ENCODE peak calls at places on chromosomes 5 and 9, in four cellular contexts. A is stomach, K is tibial nerve, I is HepG2. Q is an unnamed sample.

GRCh38 chr9:13070612-13071595 is 208.6 kb downstream of the MPDZ start:
- DNase-seq in K (no peak), I (no peak), A (no peak), Q (no peak)

GRCh38 chr5:402615-403359 is 40.2 kb upstream of the EXOC3 start:
- DNase-seq in I (no peak), A (no peak), K (no peak), Q (no peak)

GRCh38 chr5:136484808-136485207 is 119.5 kb upstream of the TRPC7 start:
- DNase-seq in K (no peak), I (no peak), A (no peak), Q (no peak)

GRCh38 chr9:93192721-93193372 is 8.9 kb downstream of the WNK2 start:
- DNase-seq in I (no peak), A (no peak), K (no peak), Q (no peak)

GRCh38 chr5:176535101-176535654 is 2.0 kb downstream of the RNF44 start:
- DNase-seq in K (no peak), I (no peak), A (no peak), Q (no peak)

GRCh38 chr5:31664566-31664965 is 25.6 kb downstream of the PDZD2 start:
- DNase-seq in A (no peak), K (no peak), I (peak), Q (no peak)

GRCh38 chr9:130997925-130998595 is 10.9 kb upstream of the LAMC3 start:
- DNase-seq in K (peak), A (peak), I (peak), Q (no peak)

GRCh38 chr5:93621340-93621872 is 38.4 kb downstream of the NR2F1 start:
- DNase-seq in K (peak), I (peak), A (peak), Q (peak)

GRCh38 chr5:145521066-145521465 is 314.1 kb downstream of the PRELID2 start:
- DNase-seq in I (no peak), K (no peak), A (no peak), Q (no peak)

GRCh38 chr9:114607671-114608524 is 3.2 kb upstream of the TMEM268 start:
- DNase-seq in K (no peak), A (no peak), I (no peak), Q (no peak)

GRCh38 chr5:160787247-160787646 is 64.8 kb downstream of the ATP10B start:
- DNase-seq in I (peak), K (no peak), A (peak), Q (no peak)

GRCh38 chr5:95861221-95861857 is 38.8 kb upstream of the GLRX start:
- DNase-seq in K (peak), A (peak), I (peak), Q (peak)

GRCh38 chr9:136722969-136723356 is 10.6 kb downstream of the DIPK1B start:
- DNase-seq in I (no peak), K (no peak), A (no peak), Q (no peak)

GRCh38 chr9:138073408-138073807 is 195.8 kb downstream of the CACNA1B start:
- DNase-seq in A (no peak), I (no peak), K (no peak), Q (no peak)

GRCh38 chr5:170273968-170274710 is 23.4 kb downstream of the LCP2 start:
- DNase-seq in A (peak), K (no peak), I (no peak), Q (no peak)

GRCh38 chr5:33148076-33148501 is 292.7 kb upstream of the TARS1 start:
- DNase-seq in A (no peak), K (peak), I (peak), Q (peak)

GRCh38 chr5:24629798-24630197 is 15.0 kb downstream of the CDH10 start:
- DNase-seq in I (no peak), A (no peak), K (no peak), Q (no peak)

GRCh38 chr9:93875330-93875729 is 79.8 kb downstream of the BARX1 start:
- DNase-seq in A (no peak), I (no peak), K (no peak), Q (no peak)

GRCh38 chr9:98627291-98627690 is 81.4 kb downstream of the GABBR2 start:
- DNase-seq in I (no peak), A (no peak), K (no peak), Q (no peak)

GRCh38 chr9:100111235-100111634 is 12.2 kb downstream of the INVS start:
- DNase-seq in A (peak), K (peak), I (no peak), Q (peak)

GRCh38 chr5:43191740-43192557 is at the start of gene NIM1K:
- DNase-seq in A (peak), K (peak), I (peak), Q (peak)

GRCh38 chr9:19085295-19085694 is 17.4 kb downstream of the HAUS6 start:
- DNase-seq in K (no peak), I (peak), A (no peak), Q (no peak)

GRCh38 chr9:35114921-35115341 is 731 bp downstream of the ATOSB start:
- DNase-seq in A (peak), I (no peak), K (peak), Q (peak)

GRCh38 chr5:172679621-172680212 is 38.7 kb downstream of the NEURL1B start:
- DNase-seq in A (no peak), K (no peak), I (no peak), Q (no peak)

GRCh38 chr9:79221084-79221483 is 350.7 kb upstream of the TLE4 start:
- DNase-seq in I (no peak), A (no peak), K (no peak), Q (no peak)

GRCh38 chr9:110321055-110321454 is 16.6 kb downstream of the TXNDC8 start:
- DNase-seq in A (no peak), K (no peak), I (no peak), Q (no peak)

DNA sequence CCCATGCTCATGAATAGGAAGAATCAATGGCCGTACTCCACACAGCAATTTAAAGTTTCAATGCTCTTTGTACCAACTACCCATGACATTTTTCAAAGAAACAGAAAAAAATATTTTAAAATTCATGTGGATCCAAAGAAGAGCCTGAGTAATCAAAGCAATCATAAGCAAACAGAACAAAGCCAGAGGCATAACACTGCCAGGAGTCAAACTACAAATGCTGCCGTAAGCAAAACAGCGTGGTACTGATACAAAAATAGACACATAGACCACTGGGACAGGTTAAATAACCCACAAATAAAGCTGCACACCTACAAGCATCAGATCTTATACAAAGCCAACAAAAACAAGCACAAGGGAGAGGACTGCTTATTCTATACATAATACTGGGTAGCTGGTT is 107.7 kb downstream of the CHSY3 start:
- DNase-seq in A (no peak), I (no peak), K (no peak), Q (no peak)
- TF ChIP-seq POLR2A in A (no peak), I (no peak), K (no peak), Q (no peak)

GRCh38 chr5:21094619-21095018 is 1106.6 kb upstream of the CDH18 start:
- DNase-seq in A (no peak), K (no peak), I (no peak), Q (no peak)

GRCh38 chr5:21097661-21098060 is 1109.7 kb upstream of the CDH18 start:
- DNase-seq in A (no peak), I (no peak), K (no peak), Q (no peak)
- TF ChIP-seq EP300 in A (no peak), I (no peak), K (no peak), Q (no peak)

DNA sequence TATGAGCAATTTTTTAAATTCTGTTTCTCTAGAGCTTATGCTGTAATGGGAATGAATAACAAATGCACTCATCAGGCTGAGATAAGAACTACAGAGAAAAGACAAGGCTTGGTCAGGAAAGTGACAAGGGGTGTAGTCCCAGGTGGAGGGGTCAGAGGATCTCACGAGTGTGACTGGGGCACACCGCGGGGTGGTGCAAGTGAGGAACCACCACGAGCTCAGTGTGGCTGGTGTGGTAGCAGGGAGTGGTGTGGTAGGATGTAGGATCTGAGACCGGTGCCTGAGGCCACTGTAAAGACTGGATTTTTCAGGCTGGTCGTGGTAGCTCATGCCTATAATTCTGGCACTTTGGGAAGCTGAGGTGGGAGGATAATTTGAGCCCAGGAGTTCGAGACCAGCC is 9.0 kb downstream of the ANXA6 start:
- DNase-seq in A (no peak), I (no peak), K (no peak), Q (no peak)
- H3K27ac ChIP-seq in A (peak), I (no peak), K (no peak), Q (no peak)

DNA sequence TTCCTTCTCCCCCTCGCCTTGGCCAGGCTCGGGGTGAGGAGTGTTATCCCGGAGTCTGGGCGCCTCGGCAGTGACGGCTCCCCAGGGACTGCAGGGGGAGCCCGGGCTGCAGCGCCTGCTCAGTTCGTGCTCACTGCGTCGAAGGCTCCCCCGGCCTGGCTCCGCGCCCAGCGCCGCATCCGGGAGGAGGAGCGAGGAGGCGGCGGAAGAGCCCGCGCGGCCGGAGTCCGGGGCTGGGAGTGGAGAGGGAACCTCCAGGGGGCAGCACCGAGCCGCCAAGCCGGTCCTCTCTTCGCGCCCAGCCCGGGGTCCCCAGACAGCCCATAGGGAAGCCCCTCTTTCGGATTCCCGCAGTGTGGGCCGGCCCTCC is 1.3 kb upstream of the EGR1 start:
- DNase-seq in A (peak), I (peak), K (peak), Q (peak)
- TF ChIP-seq POLR2A in A (no peak), I (no peak), K (peak), Q (peak)

GRCh38 chr5:147925020-147925419 is 18.7 kb upstream of the C5orf46 start:
- DNase-seq in I (no peak), A (no peak), K (no peak), Q (no peak)

GRCh38 chr5:147921134-147921533 is 14.8 kb upstream of the C5orf46 start:
- DNase-seq in K (no peak), A (no peak), I (no peak), Q (no peak)

GRCh38 chr5:147918101-147918500 is 11.8 kb upstream of the C5orf46 start:
- DNase-seq in K (no peak), A (no peak), I (no peak), Q (no peak)

GRCh38 chr5:147918899-147919298 is 12.6 kb upstream of the C5orf46 start:
- DNase-seq in K (no peak), I (no peak), A (no peak), Q (no peak)

DNA sequence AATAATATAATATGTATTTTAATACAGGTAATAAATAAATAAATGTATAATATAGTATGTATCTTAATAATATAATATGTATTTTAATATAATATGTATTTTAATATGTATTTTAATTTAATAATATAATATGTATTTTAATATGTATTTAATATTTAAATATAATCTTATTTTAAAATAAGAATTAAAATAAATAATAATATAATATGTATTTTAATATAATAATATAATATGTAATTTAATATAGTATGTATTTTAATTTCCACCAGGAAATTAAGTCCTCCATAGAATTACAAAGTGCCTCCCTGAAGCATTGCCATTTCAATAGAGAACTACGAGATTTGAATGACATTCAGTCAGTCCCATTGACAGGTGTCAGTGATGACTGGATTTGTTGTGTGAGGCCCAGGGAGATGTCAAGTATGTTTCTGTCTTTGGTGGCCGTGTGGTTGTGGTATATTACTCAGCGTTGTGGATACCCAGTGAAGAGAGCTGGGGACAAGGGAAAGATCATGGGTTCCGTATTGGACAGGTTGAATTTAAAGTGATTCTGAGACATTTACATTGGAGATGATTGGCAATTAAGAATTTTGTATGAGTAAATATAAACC is 14.2 kb upstream of the C5orf46 start:
- DNase-seq in I (no peak), A (no peak), K (no peak), Q (no peak)
- TF ChIP-seq EP300 in I (no peak), A (no peak), K (no peak), Q (no peak)

DNA sequence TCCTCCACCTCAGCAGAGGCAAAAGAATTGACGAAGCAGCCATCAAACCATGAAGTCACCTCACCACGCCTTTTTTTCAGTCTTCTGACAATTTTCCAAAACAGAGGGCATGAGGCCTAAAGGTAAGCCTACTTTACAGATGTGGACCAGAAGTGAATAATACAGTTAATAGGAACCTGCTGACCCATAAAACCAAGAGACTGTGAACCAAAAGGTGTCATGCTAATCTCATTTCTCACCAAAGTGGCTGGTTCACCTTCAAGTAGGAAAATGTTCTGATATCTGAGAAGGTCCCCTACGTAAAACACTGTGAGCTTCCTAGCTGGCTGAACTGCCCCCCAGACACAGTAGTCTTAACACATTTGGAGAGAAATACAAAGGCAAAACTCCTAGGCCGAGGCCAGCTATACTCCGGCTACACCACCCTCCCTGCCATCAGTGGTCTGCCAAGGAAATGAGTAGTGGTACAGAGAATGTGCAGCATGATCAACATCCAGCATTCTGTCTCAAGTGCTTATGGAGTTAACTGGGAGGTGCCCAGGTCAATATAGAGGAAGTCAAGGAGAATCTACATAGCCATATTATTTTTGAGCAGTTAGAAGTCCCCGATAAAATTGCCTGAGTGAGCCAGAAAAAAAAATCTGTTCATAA is 19.3 kb upstream of the F2RL2 start:
- DNase-seq in A (no peak), I (no peak), K (no peak), Q (no peak)
- H3K27ac ChIP-seq in A (no peak), I (no peak), K (no peak), Q (no peak)

GRCh38 chr5:40838076-40838475 is 3.1 kb upstream of the RPL37 start:
- DNase-seq in A (no peak), I (no peak), K (no peak), Q (no peak)

GRCh38 chr5:40833712-40834229 is 1.3 kb downstream of the RPL37 start:
- DNase-seq in A (no peak), I (no peak), K (no peak), Q (no peak)

GRCh38 chr5:40834391-40834848 is 602 bp downstream of the RPL37 start:
- DNase-seq in I (no peak), A (peak), K (peak), Q (peak)

GRCh38 chr5:40832345-40832744 is 2.7 kb downstream of the RPL37 start:
- DNase-seq in K (no peak), A (no peak), I (no peak), Q (no peak)

DNA sequence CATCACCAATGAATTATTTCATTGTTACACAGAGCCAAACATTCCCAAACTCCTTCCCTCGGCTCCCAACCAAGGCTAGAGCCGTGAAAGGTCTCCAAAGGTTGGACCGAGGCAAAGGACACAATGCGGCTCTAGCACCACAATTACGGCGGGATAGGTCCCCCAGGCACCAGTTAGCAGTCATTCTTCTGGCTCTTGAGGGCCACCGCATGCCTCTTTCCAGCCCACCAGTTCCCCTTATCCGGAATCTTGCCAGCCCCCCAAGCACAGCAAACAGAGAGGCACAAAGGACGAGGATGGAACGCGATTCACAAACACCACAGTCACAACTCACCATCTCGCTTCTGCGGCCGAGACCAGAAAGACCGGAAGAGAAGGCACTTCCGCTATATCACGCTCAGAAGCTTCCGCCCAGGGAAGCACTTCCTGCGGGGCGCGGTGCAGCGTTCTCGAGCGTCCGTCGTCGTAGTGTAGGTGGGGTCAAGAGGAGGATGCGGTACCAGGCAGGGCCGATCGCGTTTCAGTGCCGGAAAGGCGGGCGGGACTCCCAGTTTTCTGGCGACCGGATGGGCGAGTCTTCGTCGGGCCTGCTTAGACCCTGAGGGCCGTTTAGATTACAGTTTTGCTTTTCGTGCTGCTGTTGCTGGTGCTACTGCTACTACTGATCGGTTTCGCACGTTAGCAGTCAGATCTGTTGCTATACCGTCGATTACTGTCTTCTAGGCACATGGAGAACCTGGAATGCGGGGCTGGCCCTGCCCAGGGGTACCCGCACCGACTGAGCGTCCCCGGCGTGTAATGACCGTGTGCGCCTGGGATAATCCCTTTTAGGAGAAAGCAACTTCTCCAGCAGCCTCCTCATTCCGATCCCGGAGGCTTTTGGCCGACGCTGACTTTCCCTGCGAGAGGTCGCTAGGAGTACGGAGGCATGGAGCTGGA is at the start of gene RPL37:
- DNase-seq in A (peak), K (peak), I (peak), Q (peak)
- TF ChIP-seq POLR2A in A (peak), K (peak), I (peak), Q (peak)

GRCh38 chr9:82934949-82935348 is 128.0 kb downstream of the RASEF start:
- DNase-seq in K (no peak), I (peak), A (no peak), Q (no peak)
- TF ChIP-seq EP300 in K (no peak), I (no peak), A (no peak), Q (no peak)

GRCh38 chr9:31347082-31347617 is 1037.3 kb upstream of the ACO1 start:
- DNase-seq in A (no peak), K (no peak), I (no peak), Q (no peak)
- H3K27ac ChIP-seq in A (peak), K (peak), I (no peak), Q (no peak)

DNA sequence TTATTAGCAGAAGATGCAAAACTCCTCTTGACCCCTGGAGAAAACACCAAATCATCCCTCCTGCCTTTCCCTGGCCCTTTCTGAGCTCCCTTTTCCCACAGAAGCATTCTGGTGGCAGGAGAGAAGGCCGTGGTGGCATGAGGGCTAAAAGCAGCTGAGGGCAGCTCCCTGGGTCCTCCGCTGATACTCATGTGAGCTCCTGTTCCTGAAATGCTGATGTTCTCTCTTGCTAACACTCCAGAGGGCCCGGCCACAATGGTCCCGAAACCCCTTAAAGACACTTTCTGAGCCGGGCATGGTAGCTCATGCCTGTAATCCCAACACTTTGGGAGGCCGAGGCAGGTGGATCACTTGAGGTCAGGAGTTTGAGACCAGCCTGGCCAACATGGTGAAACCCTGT is 183.1 kb downstream of the HSPA4 start:
- DNase-seq in A (no peak), I (no peak), K (no peak), Q (no peak)
- TF ChIP-seq POLR2A in A (no peak), I (no peak), K (no peak), Q (no peak)

Q was measured in ovary.